ENCODE peak calls at places on chromosomes 7 and 10, in six cellular contexts. W is hepatocyte; P is CD4-positive, CD25-positive, alpha-beta regulatory T cell; O is GM23248; N is HCT116; Y is CD8-positive, alpha-beta T cell. R is an unnamed sample.

GRCh38 chr7:151876899-151877777 is at the start of gene PRKAG2:
- DNase-seq in N (no peak), O (peak; percentile 49), P (peak; percentile 69), Y (peak; percentile 53), W (peak; percentile 73), R (peak; percentile 73)

GRCh38 chr7:40525764-40526163 is 391.0 kb downstream of the SUGCT start:
- DNase-seq in W (no peak), P (no peak), Y (no peak), N (no peak), O (no peak), R (no peak)

GRCh38 chr7:87538052-87538451 is 62.6 kb upstream of the ABCB4 start:
- DNase-seq in N (no peak), W (no peak), P (no peak), Y (no peak), O (no peak), R (no peak)

GRCh38 chr10:85858776-85859515 is 507.6 kb downstream of the GRID1 start:
- DNase-seq in O (no peak), Y (no peak), N (no peak), P (no peak), W (no peak), R (no peak)

GRCh38 chr7:51242007-51242691 is 74.5 kb downstream of the COBL start:
- DNase-seq in Y (no peak), P (no peak), N (no peak), W (no peak), O (no peak), R (no peak)

GRCh38 chr7:148402159-148402558 is 188.4 kb upstream of the C7orf33 start:
- DNase-seq in O (no peak), W (no peak), Y (no peak), N (no peak), P (no peak), R (no peak)

GRCh38 chr10:93410697-93411348 is 71.3 kb downstream of the MYOF start:
- DNase-seq in Y (no peak), P (no peak), O (no peak), N (no peak), W (no peak), R (no peak)

GRCh38 chr10:60377955-60378354 is 11.7 kb downstream of the ANK3 start:
- DNase-seq in Y (no peak), P (no peak), N (no peak), O (peak; percentile 74), W (no peak), R (no peak)

GRCh38 chr7:142470336-142470830 is 212.5 kb upstream of the PRSS58 start:
- DNase-seq in O (no peak), P (no peak), Y (no peak), N (no peak), W (no peak), R (no peak)

GRCh38 chr7:14892961-14893360 is 9.6 kb downstream of the DGKB start:
- DNase-seq in Y (no peak), P (no peak), W (no peak), N (no peak), O (peak; percentile 31), R (no peak)

GRCh38 chr10:48541144-48541795 is 63.6 kb downstream of the ARHGAP22 start:
- DNase-seq in Y (no peak), P (no peak), W (no peak), O (no peak), N (no peak), R (no peak)

GRCh38 chr7:11212080-11212711 is 238.5 kb downstream of the PHF14 start:
- DNase-seq in W (peak; percentile 86), P (peak; percentile 8), Y (no peak), O (peak; percentile 80), N (peak; percentile 42), R (peak; percentile 55)

GRCh38 chr7:97174308-97174707 is 56.8 kb downstream of the SDHAF3 start:
- DNase-seq in P (no peak), O (peak; percentile 46), Y (no peak), N (no peak), W (no peak), R (no peak)

GRCh38 chr7:38189256-38189938 is 11.4 kb downstream of the STARD3NL start:
- DNase-seq in P (no peak), O (no peak), W (no peak), N (no peak), Y (no peak), R (no peak)

GRCh38 chr7:14293434-14293833 is 304.0 kb upstream of the ETV1 start:
- DNase-seq in Y (no peak), P (no peak), W (no peak), N (no peak), O (no peak), R (no peak)

GRCh38 chr10:73850863-73851461 is 23.4 kb downstream of the CAMK2G start:
- DNase-seq in P (no peak), Y (no peak), W (peak; percentile 39), N (no peak), O (peak; percentile 93), R (no peak)
- H3K36me3 ChIP-seq in P (peaks cover 76% of the 10 kb centered on the region), Y (peaks cover 47% of the 10 kb centered on the region), W (no peaks in the 10 kb centered on the region), N (peaks cover 20% of the 10 kb centered on the region), O (no peaks in the 10 kb centered on the region), R (no peaks in the 10 kb centered on the region)

GRCh38 chr7:2732388-2732787 is 44.4 kb downstream of the AMZ1 start:
- DNase-seq in N (no peak), Y (no peak), P (no peak), O (no peak), W (no peak), R (no peak)

GRCh38 chr7:2734761-2735571 is 47.0 kb downstream of the AMZ1 start:
- DNase-seq in O (no peak), Y (no peak), W (no peak), P (no peak), N (no peak), R (no peak)

GRCh38 chr7:2730846-2731770 is 43.1 kb downstream of the AMZ1 start:
- DNase-seq in P (no peak), N (no peak), O (no peak), Y (no peak), W (no peak), R (no peak)

GRCh38 chr7:2734084-2734601 is 46.1 kb downstream of the AMZ1 start:
- DNase-seq in N (no peak), O (no peak), P (no peak), W (no peak), Y (no peak), R (no peak)

DNA sequence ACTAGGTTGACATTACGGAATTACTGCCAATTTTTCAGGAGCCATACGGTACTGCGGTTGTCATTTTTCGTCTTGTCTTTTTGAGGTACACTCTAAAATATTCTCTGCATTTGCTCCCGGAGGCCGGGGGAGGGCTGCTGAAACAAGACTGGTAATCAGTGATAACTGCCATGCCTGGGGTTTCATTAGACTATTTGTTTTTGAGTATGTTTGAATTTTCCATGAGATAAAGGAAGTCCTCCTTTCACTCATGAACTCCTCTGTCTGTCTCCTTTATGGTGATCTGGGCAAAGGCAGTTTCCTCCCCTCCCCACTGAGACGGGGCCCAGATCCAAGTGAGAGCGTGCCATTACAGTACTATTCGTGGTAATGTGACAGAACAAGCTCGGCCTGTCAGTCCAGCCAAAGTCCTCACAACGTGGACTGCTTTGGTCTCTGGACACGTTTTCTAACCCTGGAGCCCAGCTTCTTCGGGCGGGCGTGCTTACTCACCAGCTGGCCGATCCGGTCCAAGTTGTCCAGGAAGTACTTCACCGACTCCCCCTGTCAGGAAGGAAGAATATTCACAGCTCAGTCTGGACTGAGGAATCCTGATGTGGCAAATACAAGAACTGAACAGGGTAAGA is 45.1 kb downstream of the AMZ1 start:
- DNase-seq in Y (no peak), P (no peak), W (peak; percentile 77), O (peak; percentile 64), N (no peak), R (peak; percentile 89)
- H3K36me3 ChIP-seq in Y (peaks cover 6% of the 10 kb centered on the region), P (peaks cover 19% of the 10 kb centered on the region), W (no peaks in the 10 kb centered on the region), O (no peaks in the 10 kb centered on the region), N (no peaks in the 10 kb centered on the region), R (no peaks in the 10 kb centered on the region)

GRCh38 chr7:107208046-107208458 is 39.2 kb downstream of the HBP1 start:
- DNase-seq in N (no peak), W (no peak), O (peak; percentile 51), Y (no peak), P (no peak), R (no peak)

GRCh38 chr7:107208563-107208962 is 39.8 kb downstream of the HBP1 start:
- DNase-seq in Y (no peak), O (no peak), P (no peak), N (no peak), W (no peak), R (no peak)

GRCh38 chr7:107206706-107207105 is 37.9 kb downstream of the HBP1 start:
- DNase-seq in O (no peak), N (no peak), W (no peak), P (no peak), Y (no peak), R (no peak)

GRCh38 chr7:107207459-107207858 is 38.7 kb downstream of the HBP1 start:
- DNase-seq in O (no peak), P (no peak), W (no peak), N (no peak), Y (no peak), R (no peak)

DNA sequence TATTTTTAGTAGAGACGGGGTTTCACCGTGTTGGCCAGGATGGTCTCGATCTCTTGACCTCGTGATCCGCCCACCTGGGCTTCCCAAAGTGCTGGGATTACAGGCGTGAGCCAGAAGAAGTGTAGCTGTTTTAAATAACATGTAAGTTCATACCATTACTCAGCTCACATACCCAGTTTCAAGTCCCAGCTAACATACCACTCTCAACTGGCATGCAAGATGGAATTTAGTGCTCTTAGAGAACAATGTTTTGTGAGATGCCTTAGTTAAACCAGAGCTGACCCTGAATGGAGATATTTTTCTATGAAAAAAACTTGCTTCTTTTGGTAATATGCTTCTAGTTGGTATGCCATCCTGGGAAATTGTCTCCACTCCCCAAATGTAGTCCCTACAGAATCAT is 37.3 kb downstream of the HBP1 start:
- DNase-seq in P (no peak), Y (no peak), O (no peak), W (no peak), N (no peak), R (no peak)
- H3K36me3 ChIP-seq in P (peaks cover 92% of the 10 kb centered on the region), Y (peaks cover 33% of the 10 kb centered on the region), O (peaks cover 33% of the 10 kb centered on the region), W (no peaks in the 10 kb centered on the region), N (peaks cover 2% of the 10 kb centered on the region), R (no peaks in the 10 kb centered on the region)

GRCh38 chr7:45076946-45077345 is 11.8 kb downstream of the NACAD start:
- DNase-seq in W (no peak), O (no peak), N (no peak), Y (no peak), P (no peak), R (no peak)

GRCh38 chr7:45075871-45076796 is 12.6 kb downstream of the NACAD start:
- DNase-seq in W (no peak), P (no peak), Y (no peak), O (no peak), N (no peak), R (no peak)

GRCh38 chr7:45080265-45080957 is 8.4 kb downstream of the NACAD start:
- DNase-seq in O (peak; percentile 23), N (no peak), Y (no peak), P (no peak), W (no peak), R (no peak)

GRCh38 chr7:45077579-45077978 is 11.2 kb downstream of the NACAD start:
- DNase-seq in N (no peak), O (no peak), P (no peak), Y (no peak), W (no peak), R (no peak)

DNA sequence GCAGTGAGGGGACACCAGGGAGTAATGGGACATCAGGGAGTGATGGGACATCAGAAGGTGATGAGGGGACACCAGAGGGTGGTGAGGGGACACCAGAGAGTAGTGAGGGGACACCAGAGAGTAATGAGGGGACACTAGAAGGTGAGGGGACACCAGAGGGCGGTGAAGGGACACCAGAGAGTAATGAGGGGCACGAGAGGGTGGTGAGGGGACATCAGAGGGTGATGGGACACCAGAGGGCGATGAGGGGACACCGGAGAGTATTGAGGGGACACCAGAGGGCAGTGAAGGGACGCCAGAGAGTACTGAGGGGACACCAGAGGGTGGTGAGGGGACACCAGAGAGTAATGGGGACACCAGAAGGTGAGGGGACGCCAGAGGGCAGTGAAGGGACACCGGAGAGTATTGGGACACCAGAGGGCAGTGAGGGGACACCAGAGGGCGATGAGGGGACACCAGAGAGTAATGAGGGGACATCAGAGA is 10.5 kb downstream of the NACAD start:
- DNase-seq in W (no peak), Y (no peak), P (no peak), O (no peak), N (no peak), R (no peak)
- H3K36me3 ChIP-seq in W (no peaks in the 10 kb centered on the region), Y (peaks cover 30% of the 10 kb centered on the region), P (peaks cover 44% of the 10 kb centered on the region), O (no peaks in the 10 kb centered on the region), N (no peaks in the 10 kb centered on the region), R (no peaks in the 10 kb centered on the region)